ENCODE peak calls at places on chromosomes 5 and 9, in seven cellular contexts. K, E, N, B, Q, Y and O are unnamed samples.

GRCh38 chr5:127612441-127613141 is 36.3 kb upstream of the CTXN3 start:
- DNase-seq in N (no peak), K (no peak), E (no peak), Y (no peak), B (no peak), Q (no peak), O (no peak)

GRCh38 chr9:124040935-124041816 is 29.6 kb downstream of the LHX2 start:
- DNase-seq in N (no peak), E (peak; percentile 82), Y (peak; percentile 21), Q (no peak), K (peak; percentile 79), B (peak; percentile 76), O (no peak)

GRCh38 chr9:23551171-23551795 is 274.8 kb downstream of the ELAVL2 start:
- DNase-seq in N (no peak), K (no peak), Q (no peak), E (no peak), B (no peak), Y (no peak), O (no peak)

GRCh38 chr5:32173394-32174010 is 617 bp downstream of the GOLPH3 start:
- DNase-seq in Y (peak; percentile 23), Q (peak; percentile 31), N (no peak), E (peak; percentile 51), B (peak; percentile 81), K (no peak), O (no peak)

GRCh38 chr5:59356813-59357381 is 536.6 kb downstream of the PDE4D start:
- DNase-seq in Q (peak; percentile 90), E (no peak), N (peak; percentile 20), B (peak; percentile 46), Y (no peak), K (peak; percentile 39), O (no peak)

GRCh38 chr9:127450170-127450830 is 906 bp downstream of the RPL12 start:
- DNase-seq in E (no peak), N (no peak), B (no peak), Y (no peak), Q (no peak), K (no peak), O (no peak)

GRCh38 chr5:111735829-111736228 is 21.2 kb downstream of the NREP start:
- DNase-seq in E (no peak), B (no peak), Y (no peak), K (no peak), Q (peak; percentile 26), N (peak; percentile 23), O (no peak)

GRCh38 chr5:91150636-91151035 is 232.5 kb downstream of the ARRDC3 start:
- DNase-seq in B (no peak), Q (no peak), Y (no peak), E (no peak), N (no peak), K (no peak), O (no peak)

GRCh38 chr5:125683669-125684068 is 739.5 kb upstream of the GRAMD2B start:
- DNase-seq in N (no peak), E (no peak), Q (no peak), Y (no peak), B (no peak), K (no peak), O (no peak)

GRCh38 chr9:108296056-108296455 is 559.7 kb downstream of the ACTL7B start:
- DNase-seq in N (no peak), Y (no peak), Q (no peak), E (no peak), K (no peak), B (no peak), O (no peak)

GRCh38 chr9:93136011-93136440 is 2.0 kb upstream of the NINJ1 start:
- DNase-seq in Q (no peak), E (no peak), B (no peak), K (no peak), N (no peak), Y (no peak), O (no peak)

GRCh38 chr5:126376443-126376842 is 46.8 kb upstream of the GRAMD2B start:
- DNase-seq in B (no peak), N (no peak), E (no peak), Y (no peak), Q (no peak), K (no peak), O (no peak)

GRCh38 chr5:53983568-53984465 is 326.6 kb downstream of the ARL15 start:
- DNase-seq in Y (no peak), B (no peak), N (no peak), E (peak; percentile 13), K (no peak), Q (no peak), O (no peak)

GRCh38 chr9:108180511-108180910 is 675.3 kb downstream of the ACTL7B start:
- DNase-seq in E (no peak), Y (no peak), Q (no peak), B (no peak), K (no peak), N (no peak), O (no peak)

GRCh38 chr9:2267171-2267740 is 252.1 kb downstream of the SMARCA2 start:
- DNase-seq in K (no peak), B (no peak), Y (no peak), E (no peak), Q (no peak), N (no peak), O (no peak)

GRCh38 chr9:96057155-96057554 is 181.7 kb downstream of the ERCC6L2 start:
- DNase-seq in E (no peak), Y (no peak), Q (no peak), N (no peak), K (no peak), B (no peak), O (no peak)

GRCh38 chr5:27328480-27328879 is 290.1 kb upstream of the CDH9 start:
- DNase-seq in Q (peak; percentile 58), B (no peak), Y (no peak), E (no peak), N (no peak), K (no peak), O (no peak)

GRCh38 chr5:174022384-174023095 is 23.0 kb upstream of the NSG2 start:
- DNase-seq in Q (no peak), K (no peak), N (peak; percentile 38), E (no peak), Y (no peak), B (no peak), O (no peak)

GRCh38 chr5:174755103-174755502 is 30.7 kb downstream of the MSX2 start:
- DNase-seq in B (no peak), Q (peak; percentile 20), K (no peak), E (no peak), Y (no peak), N (no peak), O (no peak)

GRCh38 chr9:2729003-2729402 is 11.7 kb downstream of the KCNV2 start:
- DNase-seq in E (no peak), K (no peak), Q (no peak), Y (no peak), N (no peak), B (no peak), O (no peak)

GRCh38 chr5:33702867-33703266 is 188.9 kb downstream of the ADAMTS12 start:
- DNase-seq in E (no peak), K (no peak), Q (no peak), B (no peak), N (no peak), Y (no peak), O (no peak)

GRCh38 chr5:95331358-95331757 is 46.5 kb upstream of the MCTP1 start:
- DNase-seq in Y (no peak), Q (no peak), B (no peak), E (no peak), K (no peak), N (no peak), O (no peak)

GRCh38 chr9:81999806-82000205 is 11.2 kb downstream of the SPATA31D1 start:
- DNase-seq in N (no peak), Q (no peak), K (no peak), E (no peak), Y (no peak), B (no peak), O (no peak)

GRCh38 chr5:32522429-32523143 is 62.8 kb upstream of the SUB1 start:
- DNase-seq in N (no peak), E (no peak), Q (no peak), Y (peak; percentile 87), K (no peak), B (no peak), O (no peak)

GRCh38 chr9:38195737-38196161 is 126.7 kb upstream of the SHB start:
- DNase-seq in E (no peak), Y (no peak), N (no peak), B (no peak), K (peak; percentile 25), Q (no peak), O (no peak)

GRCh38 chr5:179319123-179319522 is 26.1 kb downstream of the ADAMTS2 start:
- DNase-seq in Y (no peak), K (no peak), E (no peak), B (no peak), Q (no peak), N (no peak), O (no peak)

GRCh38 chr9:130128251-130128650 is 44.0 kb upstream of the NCS1 start:
- DNase-seq in E (no peak), Y (peak; percentile 67), B (no peak), K (no peak), N (no peak), Q (no peak), O (no peak)

GRCh38 chr9:113953541-113953940 is 77.4 kb downstream of the ZNF618 start:
- DNase-seq in Q (no peak), B (no peak), K (no peak), Y (no peak), E (no peak), N (no peak), O (peak; percentile 54)

GRCh38 chr9:120531683-120532300 is 48.2 kb downstream of the CDK5RAP2 start:
- DNase-seq in E (peak; percentile 55), B (peak; percentile 55), Q (peak; percentile 42), Y (peak; percentile 4), K (no peak), N (peak; percentile 15), O (no peak)

GRCh38 chr5:171420429-171421231 is 1.2 kb downstream of the FGF18 start:
- DNase-seq in Q (no peak), Y (no peak), K (peak; percentile 35), E (no peak), B (peak; percentile 67), N (no peak), O (peak; percentile 85)

GRCh38 chr9:130137870-130138653 is 34.1 kb upstream of the NCS1 start:
- DNase-seq in Q (peak; percentile 29), K (no peak), B (no peak), N (peak; percentile 67), E (no peak), Y (no peak), O (no peak)

GRCh38 chr5:140321796-140322195 is 18.9 kb upstream of the PFDN1 start:
- DNase-seq in Y (peak; percentile 99), Q (no peak), B (peak; percentile 57), N (no peak), K (no peak), E (no peak), O (no peak)

GRCh38 chr9:135241381-135242380 is 154.2 kb downstream of the OLFM1 start:
- DNase-seq in Y (no peak), N (no peak), B (no peak), E (no peak), K (no peak), Q (no peak), O (no peak)

GRCh38 chr9:93028448-93029006 is 30.0 kb upstream of the SUSD3 start:
- DNase-seq in B (no peak), Y (peak; percentile 87), N (no peak), Q (no peak), E (no peak), K (no peak), O (no peak)